ENCODE peak calls at places on chromosomes 4 and X, in eight cellular contexts. W, X, V, R, S, L, K and Y are unnamed samples.

GRCh38 chr4:22187203-22187835 is 238.7 kb upstream of the KCNIP4 start:
- DNase-seq in W (no peak), K (no peak), X (no peak), R (no peak), L (no peak), S (no peak), V (peak; percentile 36), Y (no peak)

GRCh38 chrX:10110984-10111363 is 45.8 kb upstream of the CLCN4 start:
- DNase-seq in R (peak; percentile 57), L (no peak), K (no peak), S (no peak), X (peak; percentile 53), V (no peak), W (no peak), Y (no peak)

GRCh38 chr4:119589165-119589564 is 39.4 kb downstream of the PDE5A start:
- DNase-seq in K (no peak), W (no peak), R (no peak), V (no peak), L (no peak), S (no peak), X (no peak), Y (no peak)

GRCh38 chrX:74940414-74940813 is 15.2 kb upstream of the NEXMIF start:
- DNase-seq in R (no peak), V (no peak), S (no peak), X (no peak), L (no peak), K (no peak), W (no peak), Y (no peak)

GRCh38 chr4:88390128-88390527 is 11.5 kb downstream of the HERC6 start:
- DNase-seq in X (no peak), K (no peak), S (no peak), V (no peak), W (no peak), R (no peak), L (no peak), Y (no peak)

GRCh38 chr4:7571001-7571400 is 136.3 kb upstream of the PSAPL1 start:
- DNase-seq in X (no peak), R (no peak), K (no peak), W (no peak), L (no peak), V (no peak), S (no peak), Y (no peak)

GRCh38 chr4:177220376-177220775 is 89.3 kb upstream of the NEIL3 start:
- DNase-seq in K (no peak), S (no peak), L (no peak), X (no peak), V (peak; percentile 18), R (no peak), W (no peak), Y (no peak)

GRCh38 chr4:1080961-1081688 is 32.2 kb downstream of the RNF212 start:
- DNase-seq in W (no peak), X (no peak), S (no peak), L (no peak), R (no peak), K (no peak), V (peak; percentile 55), Y (no peak)

GRCh38 chr4:15778191-15778741 is at the start of gene CD38:
- DNase-seq in X (no peak), R (peak; percentile 86), S (no peak), K (no peak), V (no peak), W (peak; percentile 28), L (peak; percentile 47), Y (peak; percentile 62)

GRCh38 chr4:185567828-185568442 is 32.6 kb upstream of the PDLIM3 start:
- DNase-seq in K (peak; percentile 77), X (peak; percentile 45), V (no peak), R (no peak), S (no peak), L (peak; percentile 50), W (peak; percentile 73), Y (peak; percentile 87)

GRCh38 chrX:112840382-112841113 is at the start of gene AMOT:
- DNase-seq in R (peak; percentile 46), W (peak; percentile 78), V (no peak), K (peak; percentile 79), L (peak; percentile 83), S (peak; percentile 82), X (peak; percentile 85), Y (peak; percentile 90)

GRCh38 chrX:153836921-153837320 is 6.6 kb upstream of the PDZD4 start:
- DNase-seq in S (no peak), K (no peak), L (no peak), W (no peak), R (no peak), V (no peak), X (no peak), Y (no peak)

GRCh38 chr4:151429957-151430548 is 21.1 kb downstream of the FHIP1A start:
- DNase-seq in V (no peak), X (no peak), W (no peak), L (no peak), K (no peak), S (no peak), R (peak; percentile 37), Y (no peak)
- H3K4me1 ChIP-seq in V (peaks cover 29% of the 10 kb centered on the region), X (no peaks in the 10 kb centered on the region), W (peaks cover 20% of the 10 kb centered on the region), L (peaks cover 3% of the 10 kb centered on the region), K (no peaks in the 10 kb centered on the region), S (peaks cover 6% of the 10 kb centered on the region), R (peaks cover 3% of the 10 kb centered on the region), Y (no peaks in the 10 kb centered on the region)

DNA sequence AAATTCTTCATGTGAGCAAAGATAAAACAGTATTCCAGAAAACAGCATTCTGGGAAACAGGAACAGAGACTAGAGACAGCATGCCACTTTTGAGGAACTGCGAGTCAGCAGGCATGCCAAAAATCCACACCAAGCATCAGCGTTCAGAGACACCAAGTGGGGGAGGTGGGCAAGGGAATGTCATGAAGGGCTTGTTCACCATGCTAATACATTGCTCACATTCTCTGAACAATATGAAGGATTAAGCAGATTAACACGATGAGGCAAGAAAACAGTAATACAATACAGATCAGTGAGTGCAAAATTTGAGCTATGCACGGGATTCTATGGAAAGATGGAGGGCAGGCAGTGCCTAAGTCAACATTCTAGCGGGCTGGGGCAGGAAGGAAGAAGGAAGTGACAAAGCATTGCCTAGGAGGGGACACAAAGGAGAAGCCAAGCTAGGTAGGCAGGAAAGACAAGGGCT is 278.3 kb downstream of the FBXW7 start:
- DNase-seq in K (no peak), R (no peak), V (no peak), L (no peak), X (no peak), S (peak; percentile 18), W (no peak), Y (no peak)
- H3K27ac ChIP-seq in K (no peak overlapping the region), R (no peak overlapping the region), V (peak overlapping the region; percentile 94), L (no peak overlapping the region), X (no peak overlapping the region), S (no peak overlapping the region), W (peak overlapping the region; percentile 80), Y (no peak overlapping the region)

DNA sequence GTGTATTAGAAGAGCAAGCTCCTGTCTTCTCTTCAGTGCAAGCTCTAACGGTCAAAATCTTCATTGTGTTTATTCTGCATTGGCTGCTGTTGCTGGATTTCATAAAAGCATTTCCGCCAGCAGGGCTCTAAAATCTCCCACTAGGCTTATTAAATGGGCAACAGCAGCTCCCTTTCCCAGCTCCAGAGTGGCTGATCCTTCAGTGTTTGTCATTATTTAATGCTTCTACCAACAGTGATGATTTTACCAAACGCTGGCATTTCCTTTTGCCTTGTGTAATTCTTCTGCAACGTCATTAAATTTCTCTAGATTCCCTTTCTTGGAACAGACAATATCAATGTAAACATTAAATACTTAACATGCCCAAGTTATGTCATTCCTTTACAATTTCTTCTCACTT is 20.1 kb downstream of the SLC7A11 start:
- DNase-seq in R (no peak), X (no peak), L (no peak), S (peak; percentile 95), K (no peak), V (no peak), W (no peak), Y (no peak)
- H3K4me1 ChIP-seq in R (no peaks in the 10 kb centered on the region), X (no peaks in the 10 kb centered on the region), L (peaks cover 9% of the 10 kb centered on the region), S (peaks cover 58% of the 10 kb centered on the region), K (no peaks in the 10 kb centered on the region), V (peaks cover 17% of the 10 kb centered on the region), W (peaks cover 17% of the 10 kb centered on the region), Y (no peaks in the 10 kb centered on the region)

GRCh38 chr4:83837614-83838308 is 301.9 kb downstream of the GPAT3 start:
- DNase-seq in S (no peak), X (no peak), K (no peak), V (no peak), R (no peak), L (no peak), W (no peak), Y (no peak)
- H3K27ac ChIP-seq in S (no peak overlapping the region), X (no peak overlapping the region), K (no peak overlapping the region), V (no peak overlapping the region), R (no peak overlapping the region), L (no peak overlapping the region), W (peak overlapping the region; percentile 54), Y (no peak overlapping the region)

GRCh38 chrX:115366535-115366934 is 77.0 kb downstream of the LUZP4 start:
- DNase-seq in R (no peak), X (no peak), V (no peak), S (no peak), L (no peak), K (no peak), W (no peak), Y (no peak)
- H3K4me1 ChIP-seq in R (no peaks in the 10 kb centered on the region), X (no peaks in the 10 kb centered on the region), V (peaks cover 4% of the 10 kb centered on the region), S (peaks cover 24% of the 10 kb centered on the region), L (no peaks in the 10 kb centered on the region), K (no peaks in the 10 kb centered on the region), W (no peaks in the 10 kb centered on the region), Y (peaks cover 2% of the 10 kb centered on the region)